ENCODE peak calls at places on chromosomes 5 and 9, in five cellular contexts. C is transverse colon, V is ascending aorta, J is pancreas, T is heart left ventricle. X is an unnamed sample. For H3K4me1, the result is how much of the 10 kb centered on the place peaks cover.

GRCh38 chr9:130940023-130940549 is 1.0 kb upstream of the FIBCD1 start:
- DNase-seq in V (no peak), C (no peak), J (no peak), T (no peak), X (no peak)

GRCh38 chr5:126527892-126528291 is 67.1 kb downstream of the ALDH7A1 start:
- DNase-seq in V (no peak), C (no peak), J (no peak), T (no peak), X (no peak)

GRCh38 chr9:89593776-89594427 is 10.9 kb upstream of the GADD45G start:
- DNase-seq in J (peak), T (no peak), C (peak), V (no peak), X (no peak)

GRCh38 chr9:109456811-109457210 is 41.3 kb downstream of the PTPN3 start:
- DNase-seq in V (no peak), J (no peak), T (no peak), C (no peak), X (no peak)

GRCh38 chr5:100694100-100694499 is 158.9 kb downstream of the FAM174A start:
- DNase-seq in J (no peak), T (no peak), V (no peak), C (no peak), X (no peak)

GRCh38 chr5:16784088-16784487 is 152.0 kb downstream of the MYO10 start:
- DNase-seq in T (peak), C (no peak), V (no peak), J (no peak), X (no peak)

GRCh38 chr5:87361031-87361443 is 51.7 kb downstream of the CCNH start:
- DNase-seq in C (no peak), T (no peak), J (no peak), V (no peak), X (no peak)

GRCh38 chr9:84738353-84738752 is 68.8 kb downstream of the NTRK2 start:
- DNase-seq in C (no peak), J (no peak), V (no peak), T (no peak), X (no peak)

GRCh38 chr9:15670884-15671283 is 118.0 kb downstream of the CCDC171 start:
- DNase-seq in T (no peak), V (no peak), C (no peak), J (no peak), X (no peak)

GRCh38 chr9:26540094-26540493 is 352.5 kb downstream of the CAAP1 start:
- DNase-seq in C (no peak), T (no peak), J (no peak), V (no peak), X (no peak)

GRCh38 chr5:2755811-2756210 is 4.3 kb upstream of the IRX2 start:
- DNase-seq in V (no peak), T (no peak), C (no peak), J (no peak), X (no peak)

GRCh38 chr9:121861501-121862180 is 210.2 kb downstream of the DAB2IP start:
- DNase-seq in T (peak), V (no peak), C (peak), J (no peak), X (no peak)

GRCh38 chr9:133144142-133144886 is 19.4 kb downstream of the GBGT1 start:
- DNase-seq in V (peak), J (peak), T (peak), C (peak), X (peak)

GRCh38 chr5:94218374-94218773 is 400.0 kb downstream of the KIAA0825 start:
- DNase-seq in J (no peak), T (no peak), C (no peak), V (no peak), X (no peak)

GRCh38 chr9:7976167-7976755 is 176.7 kb upstream of the DMAC1 start:
- DNase-seq in C (peak), T (no peak), J (no peak), V (no peak), X (peak)

GRCh38 chr9:79382468-79382867 is 189.3 kb upstream of the TLE4 start:
- DNase-seq in J (no peak), V (no peak), C (no peak), T (no peak), X (no peak)

GRCh38 chr9:103804077-103804735 is 289.9 kb upstream of the SMC2 start:
- DNase-seq in C (no peak), T (no peak), J (no peak), V (no peak), X (no peak)

GRCh38 chr5:115818821-115819220 is 2.4 kb upstream of the CDO1 start:
- DNase-seq in J (no peak), T (no peak), V (no peak), C (no peak), X (no peak)

GRCh38 chr9:92986175-92987110 is 39.1 kb downstream of the FGD3 start:
- DNase-seq in V (no peak), C (no peak), J (no peak), T (no peak), X (no peak)

GRCh38 chr5:118451697-118452247 is 536.6 kb downstream of the DTWD2 start:
- DNase-seq in C (no peak), T (no peak), J (no peak), V (no peak), X (no peak)

GRCh38 chr5:73233461-73234151 is 60.6 kb downstream of the TMEM174 start:
- DNase-seq in J (peak), T (peak), C (no peak), V (no peak), X (no peak)

GRCh38 chr5:125215593-125215992 is 469.2 kb upstream of the ZNF608 start:
- DNase-seq in T (no peak), C (no peak), V (no peak), J (no peak), X (no peak)

GRCh38 chr5:149113669-149114068 is 27.6 kb upstream of the ABLIM3 start:
- DNase-seq in C (no peak), T (no peak), V (no peak), J (no peak), X (no peak)

GRCh38 chr5:132876020-132876759 is 2.7 kb downstream of the LEAP2 start:
- DNase-seq in J (no peak), C (no peak), V (no peak), T (no peak), X (no peak)

GRCh38 chr5:126438267-126438666 is 15.1 kb downstream of the GRAMD2B start:
- DNase-seq in C (no peak), V (no peak), T (no peak), J (no peak), X (no peak)

GRCh38 chr5:64834611-64835010 is 65.9 kb downstream of the CWC27 start:
- DNase-seq in C (no peak), J (no peak), V (no peak), T (no peak), X (no peak)

GRCh38 chr5:139646912-139647391 is 1.2 kb upstream of the CXXC5 start:
- DNase-seq in T (no peak), J (peak), C (peak), V (peak), X (no peak)

GRCh38 chr5:72552041-72552557 is 44.9 kb upstream of the ZNF366 start:
- DNase-seq in C (no peak), V (no peak), T (no peak), J (no peak), X (no peak)

GRCh38 chr9:108049026-108049591 is 559.5 kb upstream of the KLF4 start:
- DNase-seq in C (no peak), J (no peak), V (no peak), T (no peak), X (no peak)

GRCh38 chr9:93635186-93636107 is 59.1 kb downstream of the PHF2 start:
- DNase-seq in C (no peak), J (peak), T (peak), V (peak), X (no peak)

GRCh38 chr5:115267617-115268016 is 4.9 kb upstream of the PGGT1B start:
- DNase-seq in C (no peak), V (no peak), T (no peak), J (no peak), X (no peak)

GRCh38 chr5:74493426-74493825 is 147.1 kb downstream of the ENC1 start:
- DNase-seq in J (no peak), V (no peak), C (no peak), T (no peak), X (no peak)

GRCh38 chr9:134488901-134489280 is 152.7 kb upstream of the COL5A1 start:
- DNase-seq in J (peak), T (no peak), V (no peak), C (no peak), X (no peak)
- H3K4me1 ChIP-seq in J (under half), T (under half), V (under half), C (under half), X (under half)

DNA sequence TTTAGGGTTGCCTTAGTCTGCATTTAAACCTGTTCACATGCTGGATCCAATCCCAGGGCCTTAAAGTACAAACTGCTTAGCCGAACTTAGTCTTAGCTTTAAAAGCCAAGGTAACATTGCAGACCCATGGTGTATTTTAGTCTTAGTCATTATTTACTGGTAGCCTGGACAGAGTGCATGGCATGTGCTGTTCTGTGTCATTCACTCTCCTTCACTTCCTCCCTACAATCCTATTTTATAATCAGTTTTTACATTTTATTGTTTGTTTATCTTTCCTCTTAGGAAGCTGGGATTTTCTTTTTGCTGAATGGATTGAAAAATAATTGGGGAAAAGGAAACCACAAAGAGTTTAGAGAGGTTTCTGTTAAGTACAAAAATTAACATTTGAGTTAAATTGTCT is 29.4 kb upstream of the TAL2 start:
- DNase-seq in T (no peak), C (no peak), J (no peak), V (no peak), X (no peak)
- H3K27ac ChIP-seq in T (no peak), C (no peak), J (no peak), V (no peak), X (no peak)

DNA sequence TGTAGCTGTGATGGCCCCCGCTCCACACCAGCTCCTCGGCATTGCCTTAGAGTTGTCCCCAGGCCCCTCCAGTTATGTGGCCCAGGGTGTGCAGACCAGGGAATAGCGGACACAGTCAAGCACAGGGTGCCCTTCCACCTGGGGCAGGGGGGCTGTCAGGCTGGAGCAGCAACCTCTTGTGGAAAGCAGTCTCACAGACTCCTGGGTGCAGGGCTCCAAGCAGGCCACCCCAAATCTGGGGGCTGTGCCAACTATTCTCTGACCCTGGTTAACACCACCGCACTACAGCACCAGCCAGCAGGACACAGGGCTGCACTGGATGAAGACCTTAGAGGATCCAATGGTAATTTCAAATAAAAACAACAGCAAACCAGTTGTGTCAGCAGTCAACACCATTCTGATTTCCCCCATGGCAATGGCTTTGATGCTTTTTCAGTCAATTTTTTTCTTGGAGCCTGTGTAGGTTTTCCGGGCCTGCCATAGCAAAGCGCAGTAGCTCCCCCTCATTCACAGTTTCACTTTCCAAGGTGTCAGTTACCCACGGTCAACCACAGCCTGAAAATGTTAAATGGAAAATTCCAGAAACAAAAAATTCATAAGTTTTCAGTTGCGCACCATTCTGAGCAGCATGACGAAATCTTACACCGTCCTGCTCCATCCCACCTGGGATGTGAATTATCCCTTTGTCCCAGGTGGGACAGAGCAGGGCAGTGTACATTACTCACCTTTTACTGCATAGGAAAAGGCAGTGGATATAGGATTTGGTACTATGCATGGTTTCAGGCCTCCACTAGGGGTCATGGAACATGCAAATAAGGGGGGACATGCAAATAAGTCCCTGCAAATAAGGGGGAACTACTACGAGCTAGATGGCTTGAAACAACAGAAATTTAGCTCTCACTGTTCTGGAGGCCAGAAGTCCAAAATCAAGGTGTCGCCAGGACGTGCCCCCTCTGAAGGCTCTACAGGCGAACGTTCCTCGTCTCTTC is 49.0 kb downstream of the C5orf15 start:
- DNase-seq in C (no peak), J (no peak), V (no peak), T (no peak), X (no peak)
- TF ChIP-seq CTCF in C (no peak), J (no peak), V (no peak), T (no peak), X (no peak)

GRCh38 chr5:78506296-78507049 is 142.1 kb downstream of the LHFPL2 start:
- DNase-seq in T (no peak), J (no peak), V (no peak), C (no peak), X (no peak)
- H3K4me1 ChIP-seq in T (half or more), J (under half), V (under half), C (under half), X (half or more)

GRCh38 chr9:20622330-20623020 is at the start of gene MLLT3:
- DNase-seq in T (peak), V (peak), J (peak), C (peak), X (peak)

GRCh38 chr9:20619492-20619860 is 2.8 kb downstream of the MLLT3 start:
- DNase-seq in V (no peak), T (no peak), J (no peak), C (no peak), X (no peak)

GRCh38 chr9:20621553-20622329 is 558 bp downstream of the MLLT3 start:
- DNase-seq in T (peak), C (peak), J (peak), V (peak), X (peak)

GRCh38 chr9:20623021-20623747 is 885 bp upstream of the MLLT3 start:
- DNase-seq in J (peak), C (peak), V (peak), T (peak), X (no peak)

DNA sequence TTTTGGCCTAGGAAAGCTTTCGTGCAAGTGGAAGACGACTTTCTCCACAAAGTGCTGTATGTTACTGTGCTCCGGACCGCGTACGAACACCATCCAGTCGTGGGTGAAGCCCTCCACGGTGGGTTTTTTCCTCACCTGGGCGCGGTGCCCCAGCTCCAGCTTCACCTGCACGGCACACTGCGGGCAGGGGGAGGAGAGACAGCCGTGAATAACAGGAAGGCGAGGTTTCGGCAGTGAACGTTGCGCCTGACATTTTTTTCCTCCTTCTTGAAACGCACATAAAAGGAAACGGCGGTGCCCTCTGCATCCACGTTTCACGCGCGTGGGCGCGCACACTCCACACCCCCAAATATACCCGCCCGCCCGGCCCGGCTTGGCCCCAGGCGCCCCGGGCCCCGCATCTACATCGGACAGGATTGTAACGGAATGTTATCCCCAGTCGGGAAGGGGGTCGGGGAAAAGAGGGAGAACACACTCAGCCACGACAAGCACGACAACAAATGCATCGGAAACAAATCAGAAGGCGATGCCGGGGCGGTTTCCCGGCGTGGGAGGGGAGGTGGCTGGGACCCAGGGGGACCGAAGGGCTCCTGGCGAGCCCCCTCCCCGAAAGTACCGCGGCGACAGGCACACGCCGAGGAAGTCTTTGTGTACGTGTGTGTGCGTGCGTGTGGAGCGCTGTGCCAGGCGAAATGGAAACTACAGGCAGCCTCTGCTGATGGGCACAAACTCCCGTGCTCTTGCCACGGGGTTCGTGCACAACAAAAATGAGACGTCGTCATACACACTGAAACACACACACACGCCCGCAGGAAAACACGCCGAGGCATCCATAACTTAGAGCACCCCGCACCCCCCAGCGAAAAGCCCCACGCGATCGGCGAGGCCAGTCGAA is 1.4 kb downstream of the MLLT3 start:
- DNase-seq in J (peak), C (peak), T (peak), V (peak), X (no peak)
- H3K27ac ChIP-seq in J (peak), C (peak), T (peak), V (peak), X (peak)

DNA sequence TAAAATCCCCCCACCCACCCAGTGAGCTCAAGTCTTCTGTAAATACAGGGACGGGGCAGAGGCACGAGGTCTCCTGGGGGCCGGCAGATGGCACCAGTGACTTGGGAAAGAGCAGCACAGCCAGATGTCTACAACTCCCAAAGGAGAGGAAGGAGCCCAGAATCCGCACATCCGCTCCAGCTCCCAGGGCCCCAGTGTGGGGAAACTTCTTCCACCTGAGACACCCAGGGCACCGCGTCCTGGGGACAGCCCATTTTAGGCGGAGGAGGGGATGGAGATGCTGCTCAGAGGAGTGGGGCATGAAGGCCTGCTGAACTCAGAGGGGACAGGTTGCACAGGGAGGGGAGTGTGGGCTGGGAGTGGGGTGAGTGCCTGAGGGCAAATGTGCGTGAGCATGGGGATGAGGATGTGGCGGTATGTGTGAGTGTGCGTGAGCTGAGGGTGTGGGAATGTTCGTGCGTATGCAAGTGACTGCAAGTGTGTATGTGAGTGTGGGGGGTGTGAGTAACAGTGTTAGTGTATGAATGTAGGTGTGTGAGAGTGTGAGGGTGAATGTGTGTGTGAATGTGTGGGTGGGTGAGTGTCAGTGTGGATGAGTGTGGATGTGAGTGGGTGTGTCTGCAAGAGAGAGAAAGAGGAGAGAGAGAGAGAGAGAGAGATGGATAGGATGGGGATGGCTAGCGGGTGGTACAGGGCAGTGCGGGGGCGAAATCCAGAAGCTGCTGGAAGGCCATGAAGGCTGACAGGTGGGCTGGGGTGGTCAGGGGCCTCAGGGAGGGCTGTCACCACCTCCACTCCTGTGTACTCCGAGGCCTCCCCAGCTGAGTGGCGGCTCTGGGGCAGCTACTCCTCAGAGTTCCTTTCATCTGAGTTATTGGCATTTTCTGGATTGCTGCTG is 63.5 kb downstream of the DUSP1 start:
- DNase-seq in C (no peak), V (no peak), T (no peak), J (peak), X (no peak)
- TF ChIP-seq CTCF in C (no peak), V (peak), T (peak), J (peak), X (no peak)

DNA sequence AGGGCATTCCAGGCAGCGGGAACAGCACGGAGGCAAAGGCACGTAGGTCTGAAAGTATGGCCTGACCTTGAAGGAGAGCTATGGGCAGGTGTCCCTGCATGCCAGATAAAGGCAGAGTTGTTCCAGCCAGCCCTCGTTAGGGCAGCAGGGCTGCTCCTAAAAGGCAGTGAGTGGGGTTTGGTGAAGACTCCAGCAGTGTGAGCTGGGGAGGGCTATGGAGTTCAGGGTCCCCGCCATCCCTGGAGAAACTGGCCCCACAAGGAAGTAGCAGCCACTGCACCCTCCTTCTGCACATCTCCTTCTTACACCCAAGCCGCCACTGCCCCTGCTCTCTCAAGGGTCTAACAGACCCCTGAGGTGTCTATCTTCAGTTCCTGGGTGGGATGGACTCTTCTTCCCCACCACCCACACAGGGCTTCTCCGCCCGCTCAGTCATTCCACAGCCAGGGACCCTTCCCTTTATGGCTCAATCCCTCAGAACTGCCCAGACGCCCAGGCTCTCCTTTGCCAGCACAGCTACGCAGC is 1.4 kb downstream of the AKNA start:
- DNase-seq in J (no peak), C (no peak), V (no peak), T (no peak), X (no peak)
- H3K4me1 ChIP-seq in J (under half), C (under half), V (half or more), T (under half), X (under half)

X was measured in esophagus squamous epithelium.